ENCODE peak calls at places on chromosomes 16 and 17, in eight cellular contexts. B is uterus, X is heart right ventricle, H is upper lobe of right lung, M is gastrocnemius medialis, D is kidney, I is fibroblast of lung, R is A549. O is an unnamed sample. For H3K4me1, the result is how much of the 10 kb centered on the place peaks cover.

GRCh38 chr16:67932462-67932840 is 789 bp upstream of the CTRL start:
- DNase-seq in D (no peak), H (no peak), M (no peak), R (no peak), B (no peak), X (no peak), I (no peak), O (peak)

GRCh38 chr17:4513113-4514032 is 14.7 kb downstream of the SPNS2 start:
- DNase-seq in M (no peak), X (no peak), H (no peak), B (no peak), D (no peak), I (no peak), R (no peak), O (no peak)

GRCh38 chr17:80662557-80662956 is 117.9 kb downstream of the RPTOR start:
- DNase-seq in R (no peak), D (no peak), B (no peak), I (no peak), M (no peak), H (no peak), X (no peak), O (no peak)

GRCh38 chr17:21302711-21303425 is 18.4 kb downstream of the MAP2K3 start:
- DNase-seq in I (no peak), D (peak), M (no peak), X (no peak), R (no peak), H (no peak), B (no peak), O (peak)

GRCh38 chr17:16286947-16287562 is 66.2 kb downstream of the CENPV start:
- DNase-seq in R (no peak), H (no peak), B (peak), I (no peak), X (peak), D (no peak), M (no peak), O (peak)

GRCh38 chr17:12222392-12222791 is 201.7 kb downstream of the MAP2K4 start:
- DNase-seq in D (no peak), I (no peak), X (no peak), B (no peak), H (no peak), R (no peak), M (no peak), O (no peak)

GRCh38 chr16:85479972-85480726 is 133.0 kb upstream of the GSE1 start:
- DNase-seq in I (no peak), B (no peak), M (no peak), R (peak), D (no peak), X (no peak), H (peak), O (peak)

GRCh38 chr17:40450175-40450574 is 6.9 kb downstream of the IGFBP4 start:
- DNase-seq in I (no peak), X (no peak), D (no peak), B (peak), H (no peak), M (no peak), R (peak), O (no peak)

GRCh38 chr16:47125757-47126156 is 18.0 kb downstream of the NETO2 start:
- DNase-seq in D (no peak), H (no peak), X (no peak), B (no peak), M (no peak), I (no peak), R (no peak), O (no peak)

GRCh38 chr17:82400830-82401229 is 17.3 kb upstream of the HEXD start:
- DNase-seq in D (peak), X (no peak), B (no peak), I (no peak), R (no peak), H (peak), M (no peak), O (peak)

DNA sequence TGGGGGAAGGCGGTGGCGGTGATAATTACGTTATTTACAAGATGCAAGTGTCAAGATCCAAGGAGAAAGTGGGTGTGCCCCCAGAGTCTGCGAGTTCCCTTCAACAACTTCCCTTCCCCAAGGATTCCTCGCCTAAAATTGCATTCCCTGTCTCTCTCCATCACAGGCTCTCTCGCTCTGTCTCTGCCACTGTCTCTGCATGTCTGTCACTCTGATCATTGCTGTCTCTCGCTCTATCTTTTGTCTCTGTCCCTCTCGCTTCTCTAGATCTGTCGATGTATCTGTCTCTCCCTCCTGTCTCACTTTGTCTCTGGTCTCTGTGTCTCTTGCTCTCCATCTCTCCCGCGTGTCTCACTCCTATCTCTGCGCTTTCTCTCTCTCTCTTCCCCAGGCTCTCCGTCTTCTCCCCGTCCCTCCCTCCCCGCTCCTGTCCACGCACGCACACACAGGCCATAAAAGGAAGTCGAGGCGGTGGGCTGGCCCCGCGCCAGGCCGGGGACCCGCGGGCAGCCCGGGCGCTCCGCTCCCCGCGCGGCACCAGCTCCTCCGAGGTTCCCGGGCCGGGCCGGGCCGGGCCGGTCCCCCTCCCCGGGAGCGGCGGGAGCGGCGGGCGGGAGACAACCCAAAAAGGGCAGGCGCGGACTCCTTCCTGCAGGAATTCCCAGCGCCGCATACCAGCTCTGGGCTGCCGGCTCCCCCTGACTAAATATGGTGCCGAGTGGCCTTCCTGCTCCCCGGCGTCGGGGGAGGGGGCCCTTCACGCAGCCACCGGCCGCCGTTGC is 1.1 kb upstream of the MYH11 start:
- DNase-seq in D (peak), B (peak), M (no peak), R (peak), X (peak), H (peak), I (peak), O (no peak)
- TF ChIP-seq CTCF in D (no peak), B (no peak), M (no peak), R (no peak), X (no peak), H (no peak), I (no peak), O (no peak)

DNA sequence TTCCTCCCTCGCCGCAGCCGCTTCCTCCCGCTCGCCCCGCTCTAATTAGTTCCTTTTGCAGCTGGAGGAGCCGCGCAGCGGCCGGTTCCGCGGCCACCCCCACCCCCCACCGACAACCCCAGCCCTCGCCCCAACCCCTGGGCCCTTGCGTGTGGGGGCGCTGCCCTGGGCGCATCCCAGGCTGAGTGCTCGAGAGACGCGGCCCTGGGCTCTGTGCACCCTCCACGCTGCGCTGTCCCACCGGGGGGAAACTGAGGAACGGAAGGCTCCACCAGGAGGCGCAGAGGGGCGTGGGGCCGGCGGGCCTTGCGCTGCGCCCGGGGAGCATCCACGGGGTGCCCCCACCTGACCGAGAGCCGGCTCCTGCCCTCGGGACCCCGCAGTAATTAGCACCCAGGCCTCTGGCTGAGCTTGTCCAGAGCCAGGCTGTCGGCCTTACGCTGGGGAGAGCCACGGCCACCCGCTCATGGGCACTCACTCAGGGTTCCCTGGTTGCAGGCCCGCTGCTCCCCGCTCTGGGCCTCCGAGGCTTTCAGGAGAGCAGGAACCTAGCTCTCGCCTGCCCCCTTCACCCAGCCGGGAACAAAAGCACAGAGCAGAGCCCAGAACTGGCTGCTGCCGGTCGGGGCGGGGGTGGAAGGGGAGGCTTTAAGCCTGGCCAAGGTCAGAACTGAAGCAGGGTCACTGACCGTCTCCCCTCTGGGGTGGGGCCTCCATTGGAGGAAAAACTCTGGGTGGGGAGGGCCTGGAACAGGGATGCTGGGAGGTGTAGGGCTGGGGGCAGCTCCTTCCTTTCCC is 12.1 kb downstream of the GLIS2 start:
- DNase-seq in I (peak), M (peak), B (peak), D (peak), X (peak), R (no peak), H (peak), O (peak)
- H3K27ac ChIP-seq in I (peak), M (peak), B (peak), D (peak), X (peak), R (peak), H (peak), O (peak)

DNA sequence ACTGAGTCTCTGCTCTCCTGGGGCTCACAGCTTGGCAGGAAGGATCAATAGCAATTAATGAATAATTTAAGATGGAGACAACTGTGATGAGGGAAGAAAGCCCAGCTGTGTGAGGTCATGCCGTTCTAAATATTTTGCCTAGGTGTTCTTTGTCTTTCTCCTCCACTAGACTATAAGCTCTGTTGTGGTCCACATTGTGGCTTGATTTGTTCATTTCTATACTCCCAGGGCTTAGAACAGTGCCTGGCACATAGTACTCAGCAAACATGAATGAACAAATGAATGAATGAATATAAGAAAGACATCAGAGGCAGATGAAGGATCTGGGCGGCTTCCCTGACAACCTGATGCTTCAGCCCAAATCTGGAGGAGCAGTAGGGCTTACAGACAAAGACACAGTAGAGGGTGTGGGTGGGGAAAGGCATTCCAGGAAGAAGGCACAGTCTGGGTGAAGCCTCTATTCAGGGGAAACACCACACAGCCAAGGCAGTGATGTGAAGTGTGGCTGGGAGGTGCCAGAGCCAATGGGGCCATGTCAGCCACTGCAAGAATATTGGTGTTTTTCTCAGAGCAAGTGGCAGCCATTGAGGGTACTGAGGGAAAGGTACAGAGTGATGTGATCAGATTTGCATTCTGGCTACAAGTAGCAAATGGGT is 8.3 kb downstream of the CDH13 start:
- DNase-seq in D (no peak), I (no peak), B (no peak), H (no peak), R (no peak), X (no peak), M (no peak), O (no peak)
- H3K4me1 ChIP-seq in D (under half), I (under half), B (under half), H (under half), R (under half), X (half or more), M (half or more), O (under half)

DNA sequence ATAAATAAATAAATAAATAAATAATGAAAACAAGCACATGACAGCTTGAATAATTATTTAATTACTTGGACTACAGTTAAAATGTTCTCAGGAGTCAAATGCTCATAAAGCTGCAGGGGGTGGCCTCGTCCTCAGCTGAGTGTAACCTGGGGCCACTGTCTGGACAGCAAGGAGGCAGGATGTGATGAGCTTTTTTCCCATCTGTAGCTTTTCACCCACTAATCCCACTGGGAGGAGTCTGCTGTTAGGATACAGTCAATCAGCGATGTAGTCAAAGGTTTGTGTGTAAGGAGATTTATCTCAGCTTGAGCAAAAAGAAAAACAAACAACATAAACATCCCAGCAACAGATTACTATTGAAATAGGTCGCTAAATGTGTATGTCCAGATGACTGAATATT is 22.5 kb downstream of the ZCCHC14 start:
- DNase-seq in R (no peak), I (no peak), M (no peak), D (no peak), B (no peak), H (no peak), X (no peak), O (no peak)
- TF ChIP-seq CTCF in R (no peak), I (no peak), M (no peak), D (no peak), B (no peak), H (no peak), X (no peak), O (no peak)

GRCh38 chr17:37043201-37043600 is 94.4 kb downstream of the AATF start:
- DNase-seq in H (no peak), D (no peak), B (no peak), M (no peak), X (no peak), I (peak), R (no peak), O (no peak)
- H3K27ac ChIP-seq in H (no peak), D (no peak), B (no peak), M (no peak), X (no peak), I (no peak), R (no peak), O (no peak)

GRCh38 chr17:48173191-48173590 is 65.6 kb downstream of the SNX11 start:
- DNase-seq in B (no peak), I (no peak), X (no peak), M (no peak), D (no peak), H (no peak), R (no peak), O (no peak)
- H3K4me1 ChIP-seq in B (under half), I (under half), X (under half), M (under half), D (under half), H (under half), R (under half), O (under half)